ENCODE peak calls at places on chromosome 13, in eight cellular contexts. I is HepG2, L is HCT116, G is Panc1, S is GM12878, A is upper lobe of left lung, D is GM23338, R is K562. M is an unnamed sample.

GRCh38 chr13:31278874-31279273 is 79.1 kb downstream of the B3GLCT start:
- ATAC-seq in I (no peak), L (no peak), G (no peak), S (no peak), A (no peak), D (no peak), R (no peak), M (no peak)

GRCh38 chr13:23673354-23673753 is 103.1 kb downstream of the TNFRSF19 start:
- ATAC-seq in I (no peak), L (no peak), G (no peak), S (no peak), A (peak), D (peak), R (no peak), M (no peak)

GRCh38 chr13:110361365-110361911 is 54.4 kb downstream of the COL4A2 start:
- ATAC-seq in I (no peak), L (peak), G (no peak), S (peak), A (peak), D (no peak), R (no peak), M (peak)

GRCh38 chr13:51733656-51734334 is 70.2 kb downstream of the DHRS12 start:
- ATAC-seq in I (peak), L (peak), G (peak), S (no peak), A (no peak), D (peak), R (no peak), M (peak)

GRCh38 chr13:24183741-24184182 is 23.2 kb downstream of the SPATA13 start:
- ATAC-seq in I (peak), L (no peak), G (no peak), S (no peak), A (no peak), D (peak), R (no peak), M (no peak)

GRCh38 chr13:43815204-43815603 is 28.4 kb upstream of the ENOX1 start:
- ATAC-seq in I (no peak), L (peak), G (no peak), S (no peak), A (no peak), D (no peak), R (no peak), M (no peak)

GRCh38 chr13:101258071-101258470 is 158.2 kb downstream of the NALCN start:
- ATAC-seq in I (no peak), L (peak), G (peak), S (peak), A (no peak), D (peak), R (no peak), M (no peak)

GRCh38 chr13:45331981-45332830 is 8.8 kb downstream of the TPT1 start:
- ATAC-seq in I (peak), L (peak), G (peak), S (no peak), A (no peak), D (no peak), R (peak), M (peak)

GRCh38 chr13:23460921-23461320 is 27.4 kb upstream of the SACS start:
- ATAC-seq in I (no peak), L (no peak), G (no peak), S (no peak), A (no peak), D (no peak), R (no peak), M (no peak)

GRCh38 chr13:60572855-60573254 is 175.8 kb downstream of the TDRD3 start:
- ATAC-seq in I (peak), L (no peak), G (no peak), S (no peak), A (no peak), D (peak), R (no peak), M (no peak)

GRCh38 chr13:72896869-72897268 is 114.9 kb downstream of the PIBF1 start:
- ATAC-seq in I (no peak), L (no peak), G (no peak), S (no peak), A (no peak), D (no peak), R (no peak), M (no peak)

GRCh38 chr13:110521946-110522345 is 39.6 kb downstream of the RAB20 start:
- ATAC-seq in I (no peak), L (no peak), G (no peak), S (no peak), A (no peak), D (no peak), R (no peak), M (no peak)

GRCh38 chr13:46202188-46202795 is 9.4 kb upstream of the LRRC63 start:
- ATAC-seq in I (no peak), L (no peak), G (no peak), S (peak), A (no peak), D (no peak), R (no peak), M (no peak)

GRCh38 chr13:74203576-74203975 is 69.4 kb upstream of the KLF12 start:
- ATAC-seq in I (no peak), L (no peak), G (no peak), S (no peak), A (no peak), D (no peak), R (no peak), M (no peak)

GRCh38 chr13:76029088-76029487 is 393.0 kb downstream of the LMO7 start:
- ATAC-seq in I (no peak), L (no peak), G (no peak), S (no peak), A (no peak), D (no peak), R (peak), M (no peak)

GRCh38 chr13:80973721-80974120 is 632.8 kb upstream of the SPRY2 start:
- ATAC-seq in I (no peak), L (no peak), G (no peak), S (no peak), A (no peak), D (no peak), R (no peak), M (no peak)

GRCh38 chr13:113176292-113176691 is 17.8 kb downstream of the PROZ start:
- ATAC-seq in I (no peak), L (no peak), G (no peak), S (no peak), A (no peak), D (no peak), R (no peak), M (no peak)

GRCh38 chr13:24263652-24264051 is 45.7 kb upstream of the C1QTNF9 start:
- ATAC-seq in I (peak), L (no peak), G (no peak), S (no peak), A (no peak), D (no peak), R (no peak), M (no peak)

GRCh38 chr13:20808874-20809273 is 35.1 kb upstream of the EEF1AKMT1 start:
- ATAC-seq in I (no peak), L (no peak), G (no peak), S (no peak), A (peak), D (no peak), R (no peak), M (no peak)
- H3K4me3 ChIP-seq in I (no peak), L (no peak), G (no peak), S (no peak), A (no peak), D (no peak), R (no peak), M (no peak)

GRCh38 chr13:97262058-97262457 is 39.9 kb downstream of the MBNL2 start:
- ATAC-seq in I (no peak), L (no peak), G (no peak), S (no peak), A (no peak), D (no peak), R (no peak), M (no peak)

GRCh38 chr13:97266734-97267417 is 44.7 kb downstream of the MBNL2 start:
- ATAC-seq in I (no peak), L (peak), G (no peak), S (no peak), A (no peak), D (peak), R (no peak), M (no peak)

GRCh38 chr13:97263160-97263559 is 41.0 kb downstream of the MBNL2 start:
- ATAC-seq in I (no peak), L (no peak), G (no peak), S (no peak), A (no peak), D (no peak), R (no peak), M (no peak)

GRCh38 chr13:97266328-97266727 is 44.2 kb downstream of the MBNL2 start:
- ATAC-seq in I (no peak), L (peak), G (peak), S (no peak), A (peak), D (peak), R (no peak), M (no peak)

GRCh38 chr13:97264663-97265062 is 42.5 kb downstream of the MBNL2 start:
- ATAC-seq in I (no peak), L (no peak), G (no peak), S (no peak), A (no peak), D (no peak), R (no peak), M (no peak)
- TF ChIP-seq POLR2AphosphoS5 in I (no peak), L (no peak), G (no peak), S (no peak), A (no peak), D (no peak), R (no peak), M (no peak)

DNA sequence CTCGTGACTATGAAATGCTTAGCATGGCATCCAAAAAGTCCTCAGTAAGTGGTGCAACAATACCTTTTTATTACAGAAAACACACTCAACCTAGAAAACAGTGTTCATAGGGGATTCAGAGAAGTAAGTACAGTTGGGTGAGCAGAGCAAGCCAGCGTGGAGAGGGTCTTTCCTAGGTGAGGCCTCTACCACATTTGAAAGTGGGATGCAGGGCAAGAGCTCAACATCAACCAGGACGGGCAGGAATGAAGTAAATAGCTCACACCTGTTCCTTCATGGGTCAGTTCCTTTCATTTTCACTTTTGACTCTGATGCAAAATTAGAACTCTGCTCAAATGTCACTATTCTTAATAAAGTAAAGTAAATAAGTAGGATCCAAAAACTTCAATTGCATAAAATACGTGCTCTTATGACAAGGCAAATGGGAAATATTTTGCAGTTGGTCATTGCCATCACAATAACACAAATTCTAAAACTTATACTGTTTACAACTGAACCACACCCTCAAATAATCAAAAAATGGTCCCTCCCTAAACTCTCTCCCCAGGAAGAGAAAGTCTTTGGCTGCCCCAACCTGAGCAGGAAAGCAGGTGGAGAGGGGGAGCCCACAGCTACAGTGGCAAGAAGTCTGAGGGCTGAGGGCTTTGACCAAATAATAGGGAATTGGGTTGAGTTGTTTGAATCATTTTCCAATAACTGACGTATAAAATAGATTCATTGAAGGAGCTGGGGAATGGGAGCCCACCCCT is 20.2 kb downstream of the CHAMP1 start:
- ATAC-seq in I (no peak), L (no peak), G (no peak), S (peak), A (no peak), D (no peak), R (peak), M (no peak)
- H3K4me3 ChIP-seq in I (no peak), L (no peak), G (no peak), S (no peak), A (no peak), D (no peak), R (no peak), M (no peak)

DNA sequence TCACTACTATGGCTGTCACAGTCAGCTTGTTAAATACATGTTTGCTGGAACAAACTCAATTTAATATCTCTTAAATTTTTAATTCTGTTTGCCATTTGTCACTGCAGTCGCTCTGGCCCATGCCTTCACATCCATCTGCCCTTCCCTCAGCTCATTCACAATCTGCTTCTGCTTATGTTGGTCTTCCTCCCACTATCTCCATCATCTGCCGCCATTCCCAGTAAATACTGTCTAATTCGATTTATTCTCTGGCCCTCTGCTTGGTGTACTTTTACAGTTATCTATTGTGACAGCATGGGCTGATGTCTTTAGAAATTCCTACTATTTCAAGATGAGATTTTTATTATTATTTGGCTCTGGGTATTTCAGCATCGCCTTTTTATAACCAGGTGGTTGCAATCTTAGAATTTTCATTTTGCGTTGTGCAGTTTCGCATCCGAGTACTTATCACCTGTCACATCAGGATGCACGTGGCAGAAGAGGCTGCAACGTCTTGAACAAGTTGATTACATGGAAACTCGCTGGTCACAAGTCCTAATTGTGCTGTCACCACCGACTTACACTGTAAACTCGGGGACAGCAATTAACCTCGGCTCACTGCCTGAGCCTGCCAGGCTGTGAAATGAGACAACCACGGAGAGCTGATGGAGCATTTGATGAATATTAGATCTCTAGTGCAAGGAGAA is 158.4 kb downstream of the MYO16 start:
- ATAC-seq in I (no peak), L (no peak), G (no peak), S (no peak), A (no peak), D (no peak), R (no peak), M (no peak)
- TF ChIP-seq POLR2AphosphoS5 in I (no peak), L (no peak), G (no peak), S (no peak), A (no peak), D (no peak), R (no peak), M (no peak)